ENCODE peak calls at places on chromosome 16, in eight cellular contexts. S is neural crest cell, Q is RWPE1, G is GM10248, X is stomach, P is dorsolateral prefrontal cortex, L is Caco-2, D is osteoblast. E is an unnamed sample.

GRCh38 chr16:79372504-79373184 is 227.9 kb downstream of the MAF start:
- DNase-seq in S (no peak), Q (peak), G (no peak), X (no peak), P (no peak), L (no peak), D (no peak), E (no peak)

GRCh38 chr16:69017036-69017783 is 88.2 kb upstream of the HAS3 start:
- DNase-seq in S (no peak), Q (peak), G (no peak), X (no peak), P (no peak), L (no peak), D (peak), E (no peak)

GRCh38 chr16:80369138-80369537 is 171.7 kb upstream of the DYNLRB2 start:
- DNase-seq in S (no peak), Q (no peak), G (no peak), X (no peak), P (no peak), L (no peak), D (no peak), E (no peak)

GRCh38 chr16:64626771-64627170 is 495.1 kb downstream of the CDH11 start:
- DNase-seq in S (no peak), Q (no peak), G (no peak), X (no peak), P (no peak), L (no peak), D (no peak), E (no peak)

GRCh38 chr16:88374736-88375135 is 8.0 kb upstream of the ZNF469 start:
- DNase-seq in S (no peak), Q (no peak), G (no peak), X (no peak), P (no peak), L (no peak), D (peak), E (no peak)

GRCh38 chr16:24820522-24820921 is 25.2 kb upstream of the SLC5A11 start:
- DNase-seq in S (no peak), Q (no peak), G (no peak), X (no peak), P (no peak), L (no peak), D (peak), E (no peak)

GRCh38 chr16:67720236-67720635 is 1.1 kb upstream of the GFOD2 start:
- DNase-seq in S (no peak), Q (no peak), G (no peak), X (no peak), P (no peak), L (peak), D (peak), E (no peak)

GRCh38 chr16:14449334-14449733 is 180.7 kb downstream of the PARN start:
- DNase-seq in S (no peak), Q (no peak), G (no peak), X (no peak), P (no peak), L (no peak), D (no peak), E (no peak)

GRCh38 chr16:72388007-72388406 is 216.1 kb upstream of the PMFBP1 start:
- DNase-seq in S (no peak), Q (no peak), G (no peak), X (no peak), P (no peak), L (no peak), D (no peak), E (no peak)

GRCh38 chr16:66562409-66562808 is 3.8 kb upstream of the CMTM1 start:
- DNase-seq in S (no peak), Q (no peak), G (no peak), X (no peak), P (no peak), L (no peak), D (no peak), E (no peak)
- TF ChIP-seq CTCF in S (no peak), Q (peak), G (no peak), X (no peak), P (no peak), L (peak), D (no peak), E (no peak)

DNA sequence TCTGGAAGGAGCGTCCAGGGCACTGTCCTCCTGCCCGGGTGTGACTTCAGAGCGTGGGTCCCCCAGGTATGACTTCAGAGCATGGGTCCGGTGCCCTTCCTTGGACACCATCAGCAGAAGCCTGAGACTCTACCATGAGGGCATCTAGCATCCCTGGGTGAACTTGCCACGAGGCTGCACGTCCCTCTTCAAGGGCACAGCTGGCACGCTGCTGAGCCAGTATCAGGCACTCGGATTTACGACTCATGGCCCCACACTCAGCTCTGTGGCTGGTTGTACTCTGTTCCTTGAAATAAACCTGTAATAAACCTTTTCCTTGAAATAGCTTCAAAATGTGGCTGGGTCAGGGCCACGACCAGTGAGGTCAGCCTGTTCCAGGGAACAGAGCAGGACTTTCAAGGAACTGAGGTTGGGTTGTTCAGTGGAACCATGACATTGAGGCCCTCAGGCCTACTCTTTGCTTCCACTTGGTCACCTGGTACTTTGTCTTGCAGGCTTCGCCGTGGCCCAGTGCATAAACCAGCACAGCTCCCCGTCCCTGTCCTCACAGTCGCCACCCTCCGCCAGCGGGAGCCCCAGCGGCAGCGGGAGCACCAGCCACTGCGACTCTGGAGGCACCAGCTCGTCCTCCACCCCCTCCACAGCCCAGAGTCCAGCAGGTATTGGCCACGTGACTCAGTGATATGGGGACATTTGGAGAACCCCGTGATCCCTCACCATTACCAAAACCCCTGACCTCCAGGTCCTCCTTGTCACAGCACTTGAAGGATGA is 89.9 kb downstream of the SOCS1 start:
- DNase-seq in S (no peak), Q (no peak), G (no peak), X (no peak), P (no peak), L (no peak), D (peak), E (no peak)
- TF ChIP-seq CTCF in S (no peak), Q (no peak), G (no peak), X (no peak), P (no peak), L (no peak), D (no peak), E (no peak)

GRCh38 chr16:4412854-4413253 is 3.5 kb downstream of the CORO7 start:
- DNase-seq in S (no peak), Q (no peak), G (no peak), X (no peak), P (no peak), L (no peak), D (no peak), E (no peak)

GRCh38 chr16:4416200-4417032 is at the start of gene CORO7:
- DNase-seq in S (peak), Q (peak), G (peak), X (peak), P (peak), L (peak), D (peak), E (peak)

GRCh38 chr16:4412159-4412558 is 4.2 kb downstream of the CORO7 start:
- DNase-seq in S (no peak), Q (no peak), G (no peak), X (no peak), P (no peak), L (no peak), D (peak), E (no peak)

GRCh38 chr16:4414187-4414909 is 2.0 kb downstream of the CORO7 start:
- DNase-seq in S (no peak), Q (no peak), G (peak), X (peak), P (no peak), L (no peak), D (peak), E (peak)

DNA sequence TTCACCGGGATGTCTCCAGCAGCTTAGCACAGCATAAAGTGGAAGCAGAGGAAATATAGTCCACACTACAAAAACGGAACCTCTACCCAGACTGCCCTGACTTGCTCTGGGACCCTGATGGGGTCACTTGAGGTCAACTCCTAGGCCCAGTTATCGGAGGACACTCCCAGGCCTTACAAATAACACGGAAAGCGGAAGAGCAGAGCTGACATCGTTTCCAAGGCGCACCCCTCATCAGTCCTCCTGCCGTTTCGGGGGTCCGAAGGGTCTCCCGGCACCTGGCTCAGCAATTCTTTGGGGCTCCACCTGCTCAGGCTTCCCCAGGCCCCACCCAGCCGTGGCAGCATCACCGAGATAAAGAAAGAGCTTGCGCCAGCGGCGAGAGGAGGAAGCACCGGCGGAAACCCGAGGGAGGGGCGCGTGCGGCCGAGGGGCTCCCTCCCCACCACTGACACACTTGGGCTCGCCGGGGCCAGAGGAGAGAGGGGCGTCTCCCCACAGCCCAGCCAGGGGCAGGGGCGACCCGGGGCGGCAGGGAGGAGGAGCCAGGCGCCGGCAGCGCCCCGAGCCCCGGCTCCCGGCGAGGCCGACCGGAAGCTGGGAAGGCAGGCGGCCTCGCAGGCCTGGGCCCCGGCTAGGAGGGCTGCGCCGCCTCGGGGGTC is 727 bp downstream of the CORO7 start:
- DNase-seq in S (no peak), Q (no peak), G (no peak), X (peak), P (peak), L (peak), D (peak), E (no peak)
- TF ChIP-seq CTCF in S (peak), Q (no peak), G (no peak), X (no peak), P (no peak), L (no peak), D (no peak), E (no peak)

GRCh38 chr16:50366126-50366525 is 2.7 kb downstream of the BRD7 start:
- DNase-seq in S (no peak), Q (no peak), G (no peak), X (no peak), P (no peak), L (no peak), D (no peak), E (no peak)
- TF ChIP-seq CTCF in S (no peak), Q (no peak), G (no peak), X (no peak), P (no peak), L (no peak), D (no peak), E (no peak)

DNA sequence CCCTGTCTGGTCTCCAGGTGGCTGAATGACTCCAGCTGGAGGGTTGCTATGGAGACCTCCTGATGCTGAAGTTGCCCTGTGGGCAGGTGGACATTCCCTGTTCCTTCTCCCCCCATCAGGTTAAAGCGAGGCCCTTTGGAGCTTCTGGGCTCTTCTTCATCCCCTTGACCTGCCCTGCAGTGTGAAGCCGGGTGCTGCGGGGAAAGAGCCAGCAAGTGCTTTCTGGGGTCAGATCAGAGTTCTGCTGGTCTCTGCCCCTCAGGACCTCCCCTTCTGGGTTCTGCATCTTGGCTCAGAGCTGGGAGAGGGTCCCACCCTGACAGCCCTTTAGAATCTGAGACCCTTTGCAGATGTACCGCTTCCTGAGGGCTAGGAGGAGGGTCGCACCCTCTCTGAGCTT is 25.1 kb downstream of the NKD1 start:
- DNase-seq in S (no peak), Q (no peak), G (no peak), X (no peak), P (no peak), L (no peak), D (no peak), E (no peak)
- TF ChIP-seq CTCF in S (no peak), Q (no peak), G (no peak), X (no peak), P (no peak), L (no peak), D (no peak), E (no peak)

DNA sequence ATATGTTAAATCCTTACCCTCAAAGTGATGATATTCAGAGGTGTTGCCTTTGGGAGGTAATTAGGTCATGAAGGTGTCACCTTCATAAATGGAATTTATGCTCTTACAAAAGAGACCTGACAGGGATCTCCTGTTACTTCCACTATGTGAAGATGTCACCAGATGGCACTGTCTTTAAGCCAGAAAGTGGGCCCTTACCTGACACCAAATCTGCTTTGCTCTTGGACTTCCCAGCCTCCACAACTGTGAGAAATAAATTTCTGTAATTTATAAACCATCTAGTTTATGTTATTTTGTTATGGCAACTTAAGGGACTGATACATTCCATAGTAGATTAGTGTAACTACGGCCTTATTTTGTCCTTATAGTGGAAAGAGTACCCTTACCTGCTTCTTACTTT is 358.3 kb upstream of the SALL1 start:
- DNase-seq in S (no peak), Q (no peak), G (no peak), X (no peak), P (no peak), L (no peak), D (no peak), E (no peak)
- TF ChIP-seq CTCF in S (no peak), Q (no peak), G (no peak), X (no peak), P (no peak), L (no peak), D (no peak), E (no peak)

DNA sequence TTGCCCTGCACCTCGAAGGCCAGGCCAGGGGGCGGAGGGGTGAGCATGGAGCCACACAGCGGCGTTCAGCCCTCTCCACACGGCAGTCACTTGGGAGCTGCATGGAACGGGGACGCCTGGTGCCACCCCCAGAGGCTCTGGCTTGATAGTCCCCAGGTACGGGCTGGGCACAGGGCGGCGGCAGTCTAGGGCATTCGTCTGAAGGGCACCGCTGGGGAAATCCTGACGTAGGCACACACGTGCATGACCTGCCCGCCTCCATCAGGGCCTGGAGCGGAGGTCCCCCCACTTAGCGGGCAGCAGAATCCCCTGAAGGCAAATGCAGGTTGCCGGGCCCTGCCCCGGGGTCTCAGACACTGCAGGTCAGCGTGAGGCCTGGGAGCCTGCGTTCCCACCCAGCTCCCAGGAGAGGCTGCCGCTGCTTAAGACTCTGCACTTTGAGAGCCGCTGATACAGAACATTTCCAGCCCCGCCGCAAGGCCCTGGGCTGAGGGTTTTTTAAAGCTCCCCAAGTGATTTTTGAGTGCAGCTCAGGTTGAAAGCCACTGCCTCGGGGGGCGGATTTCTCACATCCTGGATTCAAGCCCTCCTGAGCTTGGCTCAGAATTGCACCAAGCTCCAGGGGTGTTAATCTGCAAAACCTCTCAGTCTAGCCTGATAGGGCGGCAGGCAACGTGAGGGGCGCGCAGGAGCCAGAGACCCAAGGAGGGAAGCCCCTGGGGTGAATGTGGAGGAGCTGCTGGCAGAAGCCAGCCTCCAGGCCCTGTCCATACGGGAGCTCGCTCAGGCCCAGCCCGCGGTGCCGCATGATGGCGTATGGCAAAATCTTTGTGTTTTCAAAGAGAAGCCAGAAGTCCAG is 182.4 kb upstream of the GSE1 start:
- DNase-seq in S (no peak), Q (no peak), G (no peak), X (no peak), P (no peak), L (peak), D (no peak), E (no peak)
- TF ChIP-seq CTCF in S (no peak), Q (no peak), G (no peak), X (no peak), P (no peak), L (no peak), D (no peak), E (no peak)

E was measured in GM20000.